ENCODE peak calls at places on chromosome 10, in six cellular contexts. One of them, this sample, is unnamed.

GRCh38 chr10:25094590-25094989 is 78.2 kb downstream of the THNSL1 start:
- DNase-seq in AG04450: no peak
- DNase-seq in aorta: no peak
- DNase-seq in AG08395: no peak
- DNase-seq in sciatic nerve: no peak
- DNase-seq in Calu3: no peak
- DNase-seq in this sample: no peak

GRCh38 chr10:69321037-69321715 is 42.9 kb downstream of the HK1 start:
- DNase-seq in AG04450: no peak
- DNase-seq in aorta: peak
- DNase-seq in AG08395: no peak
- DNase-seq in sciatic nerve: no peak
- DNase-seq in Calu3: no peak
- DNase-seq in this sample: no peak

GRCh38 chr10:97519342-97519741 is 20.6 kb downstream of the UBTD1 start:
- DNase-seq in AG04450: no peak
- DNase-seq in aorta: no peak
- DNase-seq in AG08395: peak
- DNase-seq in sciatic nerve: no peak
- DNase-seq in Calu3: no peak
- DNase-seq in this sample: no peak

GRCh38 chr10:16195178-16195769 is 241.5 kb upstream of the PTER start:
- DNase-seq in AG04450: no peak
- DNase-seq in aorta: no peak
- DNase-seq in AG08395: no peak
- DNase-seq in sciatic nerve: no peak
- DNase-seq in Calu3: no peak
- DNase-seq in this sample: peak

GRCh38 chr10:20885678-20886077 is 11.4 kb downstream of the NEBL start:
- DNase-seq in AG04450: no peak
- DNase-seq in aorta: no peak
- DNase-seq in AG08395: no peak
- DNase-seq in sciatic nerve: no peak
- DNase-seq in Calu3: peak
- DNase-seq in this sample: no peak

GRCh38 chr10:4354382-4354812 is 471.6 kb upstream of the AKR1E2 start:
- DNase-seq in AG04450: no peak
- DNase-seq in aorta: no peak
- DNase-seq in AG08395: peak
- DNase-seq in sciatic nerve: no peak
- DNase-seq in Calu3: peak
- DNase-seq in this sample: peak

GRCh38 chr10:3186365-3186764 is 13.8 kb upstream of the PITRM1 start:
- DNase-seq in AG04450: no peak
- DNase-seq in aorta: no peak
- DNase-seq in AG08395: no peak
- DNase-seq in sciatic nerve: no peak
- DNase-seq in Calu3: no peak
- DNase-seq in this sample: no peak

GRCh38 chr10:127155221-127155620 is 41.2 kb downstream of the INSYN2A start:
- DNase-seq in AG04450: no peak
- DNase-seq in aorta: no peak
- DNase-seq in AG08395: no peak
- DNase-seq in sciatic nerve: no peak
- DNase-seq in Calu3: no peak
- DNase-seq in this sample: no peak

GRCh38 chr10:45490277-45490676 is 116.3 kb downstream of the ALOX5 start:
- DNase-seq in AG04450: no peak
- DNase-seq in aorta: no peak
- DNase-seq in AG08395: no peak
- DNase-seq in sciatic nerve: no peak
- DNase-seq in Calu3: no peak
- DNase-seq in this sample: no peak

GRCh38 chr10:113294868-113295267 is 258.0 kb upstream of the HABP2 start:
- DNase-seq in AG04450: no peak
- DNase-seq in aorta: no peak
- DNase-seq in AG08395: no peak
- DNase-seq in sciatic nerve: no peak
- DNase-seq in Calu3: no peak
- DNase-seq in this sample: no peak

GRCh38 chr10:70803768-70804423 is 11.9 kb upstream of the SGPL1 start:
- DNase-seq in AG04450: no peak
- DNase-seq in aorta: no peak
- DNase-seq in AG08395: no peak
- DNase-seq in sciatic nerve: no peak
- DNase-seq in Calu3: no peak
- DNase-seq in this sample: no peak

GRCh38 chr10:63478564-63478963 is 12.8 kb upstream of the JMJD1C start:
- DNase-seq in AG04450: no peak
- DNase-seq in aorta: no peak
- DNase-seq in AG08395: no peak
- DNase-seq in sciatic nerve: no peak
- DNase-seq in Calu3: no peak
- DNase-seq in this sample: no peak

GRCh38 chr10:99467236-99467999 is 37.0 kb upstream of the GOT1 start:
- DNase-seq in AG04450: no peak
- DNase-seq in aorta: no peak
- DNase-seq in AG08395: no peak
- DNase-seq in sciatic nerve: no peak
- DNase-seq in Calu3: no peak
- DNase-seq in this sample: no peak

GRCh38 chr10:126242352-126243260 is 145.7 kb downstream of the ADAM12 start:
- DNase-seq in AG04450: peak
- DNase-seq in aorta: no peak
- DNase-seq in AG08395: peak
- DNase-seq in sciatic nerve: no peak
- DNase-seq in Calu3: no peak
- DNase-seq in this sample: no peak

GRCh38 chr10:80176526-80176925 is 28.8 kb downstream of the ANXA11 start:
- DNase-seq in AG04450: no peak
- DNase-seq in aorta: no peak
- DNase-seq in AG08395: no peak
- DNase-seq in sciatic nerve: no peak
- DNase-seq in Calu3: no peak
- DNase-seq in this sample: no peak

GRCh38 chr10:137031-137430 is 1.8 kb downstream of the ZMYND11 start:
- DNase-seq in AG04450: no peak
- DNase-seq in aorta: no peak
- DNase-seq in AG08395: peak
- DNase-seq in sciatic nerve: no peak
- DNase-seq in Calu3: peak
- DNase-seq in this sample: no peak

GRCh38 chr10:103053659-103054581 is 135.8 kb downstream of the CNNM2 start:
- DNase-seq in AG04450: peak
- DNase-seq in aorta: peak
- DNase-seq in AG08395: peak
- DNase-seq in sciatic nerve: peak
- DNase-seq in Calu3: no peak
- DNase-seq in this sample: peak

GRCh38 chr10:21336476-21337170 is 188.9 kb downstream of the SKIDA1 start:
- DNase-seq in AG04450: peak
- DNase-seq in aorta: peak
- DNase-seq in AG08395: peak
- DNase-seq in sciatic nerve: no peak
- DNase-seq in Calu3: peak
- DNase-seq in this sample: peak

GRCh38 chr10:69180525-69181204 is 631 bp downstream of the SUPV3L1 start:
- DNase-seq in AG04450: no peak
- DNase-seq in aorta: peak
- DNase-seq in AG08395: peak
- DNase-seq in sciatic nerve: no peak
- DNase-seq in Calu3: no peak
- DNase-seq in this sample: no peak

GRCh38 chr10:17227367-17228080 is 517 bp upstream of the VIM start:
- DNase-seq in AG04450: no peak
- DNase-seq in aorta: no peak
- DNase-seq in AG08395: peak
- DNase-seq in sciatic nerve: no peak
- DNase-seq in Calu3: no peak
- DNase-seq in this sample: no peak

GRCh38 chr10:124291009-124291671 is 127.6 kb downstream of the OAT start:
- DNase-seq in AG04450: no peak
- DNase-seq in aorta: peak
- DNase-seq in AG08395: no peak
- DNase-seq in sciatic nerve: peak
- DNase-seq in Calu3: no peak
- DNase-seq in this sample: no peak

GRCh38 chr10:35400600-35401268 is 64.4 kb downstream of the CCNY start:
- DNase-seq in AG04450: no peak
- DNase-seq in aorta: no peak
- DNase-seq in AG08395: no peak
- DNase-seq in sciatic nerve: no peak
- DNase-seq in Calu3: no peak
- DNase-seq in this sample: no peak

GRCh38 chr10:72567421-72567820 is 58.5 kb downstream of the MICU1 start:
- DNase-seq in AG04450: no peak
- DNase-seq in aorta: peak
- DNase-seq in AG08395: peak
- DNase-seq in sciatic nerve: no peak
- DNase-seq in Calu3: peak
- DNase-seq in this sample: peak

GRCh38 chr10:131901181-131901829 is 497 bp downstream of the PPP2R2D start:
- DNase-seq in AG04450: no peak
- DNase-seq in aorta: peak
- DNase-seq in AG08395: peak
- DNase-seq in sciatic nerve: peak
- DNase-seq in Calu3: peak
- DNase-seq in this sample: peak

GRCh38 chr10:128859738-128860386 is 607.2 kb upstream of the MGMT start:
- DNase-seq in AG04450: no peak
- DNase-seq in aorta: no peak
- DNase-seq in AG08395: peak
- DNase-seq in sciatic nerve: peak
- DNase-seq in Calu3: peak
- DNase-seq in this sample: peak

GRCh38 chr10:112634096-112634830 is 187.2 kb downstream of the VTI1A start:
- DNase-seq in AG04450: no peak
- DNase-seq in aorta: no peak
- DNase-seq in AG08395: no peak
- DNase-seq in sciatic nerve: no peak
- DNase-seq in Calu3: no peak
- DNase-seq in this sample: no peak

GRCh38 chr10:128573236-128573800 is 447.1 kb upstream of the MKI67 start:
- DNase-seq in AG04450: no peak
- DNase-seq in aorta: no peak
- DNase-seq in AG08395: no peak
- DNase-seq in sciatic nerve: no peak
- DNase-seq in Calu3: no peak
- DNase-seq in this sample: no peak

GRCh38 chr10:29273478-29273877 is 15.4 kb upstream of the LYZL1 start:
- DNase-seq in AG04450: no peak
- DNase-seq in aorta: no peak
- DNase-seq in AG08395: no peak
- DNase-seq in sciatic nerve: no peak
- DNase-seq in Calu3: no peak
- DNase-seq in this sample: no peak

GRCh38 chr10:16947071-16947470 is 129.8 kb upstream of the RSU1 start:
- DNase-seq in AG04450: no peak
- DNase-seq in aorta: no peak
- DNase-seq in AG08395: no peak
- DNase-seq in sciatic nerve: no peak
- DNase-seq in Calu3: no peak
- DNase-seq in this sample: no peak

GRCh38 chr10:127035827-127036226 is 130.6 kb downstream of the DOCK1 start:
- DNase-seq in AG04450: no peak
- DNase-seq in aorta: no peak
- DNase-seq in AG08395: no peak
- DNase-seq in sciatic nerve: no peak
- DNase-seq in Calu3: no peak
- DNase-seq in this sample: no peak

This sample was measured in SW480.